ENCODE peak calls at places on chromosomes 12 and 14, in ten cellular contexts. K is activated T-helper 1 cell treated with anti-CD3 and anti-CD28 coated beads, Interleukin-2, amount 50 U/mL, for 16 hours; U is fibroblast of lung; P is CD4-positive, alpha-beta T cell; Z is endodermal cell; I is stimulated activated CD8-positive, alpha-beta memory T cell treated with anti-CD3 and anti-CD28 coated beads, Interleukin-4, amount 100 ng/mL, for 1 hour; T is ureter; C is GM12864; W is RKO; O is T-helper 1 cell. A is an unnamed sample.

GRCh38 chr12:101581190-101581589 is 13.6 kb upstream of the MYBPC1 start:
- DNase-seq in K (no peak), T (no peak), U (no peak), W (no peak), P (no peak), O (no peak), C (no peak), I (no peak), Z (peak), A (no peak)

GRCh38 chr12:94027561-94027960 is 120.8 kb upstream of the PLXNC1 start:
- DNase-seq in K (no peak), Z (no peak), I (no peak), C (no peak), T (no peak), U (no peak), P (no peak), W (no peak), O (no peak), A (no peak)

GRCh38 chr12:65605019-65605418 is 219.3 kb upstream of the HMGA2 start:
- DNase-seq in Z (no peak), U (peak), K (no peak), W (no peak), O (no peak), I (no peak), P (no peak), T (no peak), C (no peak), A (no peak)

GRCh38 chr14:74649167-74649566 is 37.1 kb upstream of the LTBP2 start:
- DNase-seq in T (no peak), K (no peak), Z (peak), I (no peak), U (no peak), O (no peak), W (no peak), C (no peak), P (no peak), A (no peak)

GRCh38 chr12:41983896-41984295 is 160.8 kb downstream of the GXYLT1 start:
- DNase-seq in T (no peak), K (no peak), P (no peak), O (no peak), I (no peak), U (no peak), Z (no peak), W (no peak), C (no peak), A (no peak)

GRCh38 chr12:27711312-27711682 is 665 bp downstream of the MRPS35 start:
- DNase-seq in P (no peak), T (no peak), C (no peak), U (peak), Z (no peak), I (no peak), K (no peak), W (peak), O (no peak), A (no peak)

GRCh38 chr12:92995258-92995905 is 66.3 kb upstream of the EEA1 start:
- DNase-seq in Z (no peak), P (no peak), T (no peak), U (no peak), W (no peak), C (peak), K (no peak), I (no peak), O (no peak), A (no peak)

GRCh38 chr12:15613981-15614380 is 175.2 kb downstream of the EPS8 start:
- DNase-seq in O (no peak), K (no peak), T (no peak), Z (no peak), I (no peak), W (no peak), U (peak), C (no peak), P (no peak), A (no peak)

GRCh38 chr12:24896171-24896570 is 52.7 kb downstream of the BCAT1 start:
- DNase-seq in Z (no peak), I (no peak), C (no peak), T (no peak), K (no peak), P (no peak), O (no peak), W (no peak), U (no peak), A (no peak)

GRCh38 chr12:25985296-25985992 is 27.0 kb downstream of the RASSF8 start:
- DNase-seq in U (no peak), T (no peak), K (no peak), I (no peak), Z (no peak), C (no peak), P (no peak), O (no peak), W (no peak), A (no peak)

GRCh38 chr14:106417224-106418049 is 891.1 kb downstream of the TMEM121 start:
- DNase-seq in T (no peak), C (peak), P (peak), O (peak), I (peak), Z (peak), W (peak), K (peak), U (no peak), A (peak)

GRCh38 chr14:70018713-70019201 is 139.5 kb downstream of the SMOC1 start:
- DNase-seq in C (no peak), K (no peak), T (peak), Z (no peak), I (no peak), U (peak), W (no peak), P (no peak), O (no peak), A (no peak)

GRCh38 chr14:31070431-31070830 is 44.3 kb upstream of the STRN3 start:
- DNase-seq in W (no peak), U (peak), P (no peak), C (no peak), I (no peak), K (no peak), O (no peak), T (peak), Z (no peak), A (no peak)

GRCh38 chr14:91891721-91892220 is 24.4 kb upstream of the TC2N start:
- DNase-seq in W (no peak), O (no peak), K (no peak), C (no peak), I (no peak), T (no peak), U (peak), Z (no peak), P (no peak), A (no peak)

GRCh38 chr14:62800577-62800976 is 244.7 kb downstream of the KCNH5 start:
- DNase-seq in I (no peak), Z (no peak), O (no peak), C (no peak), W (no peak), U (no peak), T (no peak), K (no peak), P (no peak), A (no peak)

GRCh38 chr14:37563189-37563588 is 31.9 kb downstream of the FOXA1 start:
- DNase-seq in K (no peak), C (no peak), P (no peak), U (no peak), I (no peak), O (no peak), Z (no peak), T (no peak), W (no peak), A (no peak)

GRCh38 chr14:28012629-28013415 is 753.8 kb upstream of the FOXG1 start:
- DNase-seq in O (no peak), I (no peak), C (no peak), T (no peak), W (peak), K (no peak), P (no peak), Z (peak), U (no peak), A (no peak)

GRCh38 chr12:67876305-67876915 is 112.8 kb upstream of the IFNG-AS1 start:
- DNase-seq in T (no peak), I (no peak), P (no peak), C (no peak), U (no peak), W (no peak), Z (no peak), K (no peak), O (no peak), A (no peak)

GRCh38 chr12:112664569-112664968 is 127.0 kb upstream of the RPH3A start:
- DNase-seq in C (no peak), T (no peak), W (peak), U (peak), I (no peak), O (no peak), Z (peak), P (no peak), K (no peak), A (no peak)

GRCh38 chr14:74960702-74961101 is 5.3 kb upstream of the PGF start:
- DNase-seq in U (no peak), K (no peak), P (no peak), I (no peak), Z (no peak), O (no peak), C (no peak), W (no peak), T (no peak), A (no peak)

GRCh38 chr14:61695695-61696527 is 598 bp downstream of the HIF1A start:
- DNase-seq in Z (peak), U (peak), O (peak), K (peak), I (peak), T (peak), W (peak), C (no peak), P (peak), A (peak)

GRCh38 chr12:107263980-107264379 is 170.6 kb upstream of the CRY1 start:
- DNase-seq in T (no peak), P (no peak), Z (no peak), O (no peak), C (no peak), I (no peak), U (no peak), W (no peak), K (no peak), A (no peak)

GRCh38 chr14:21408152-21408551 is 24.3 kb upstream of the SUPT16H start:
- DNase-seq in O (no peak), I (no peak), T (no peak), K (no peak), Z (no peak), C (no peak), U (peak), W (peak), P (no peak), A (no peak)

GRCh38 chr14:100299238-100299560 is 7.0 kb downstream of the SLC25A29 start:
- DNase-seq in T (no peak), U (no peak), O (no peak), I (no peak), K (no peak), W (no peak), Z (no peak), P (no peak), C (no peak), A (no peak)

GRCh38 chr14:59755388-59755787 is 115.2 kb downstream of the RTN1 start:
- DNase-seq in C (no peak), W (no peak), K (no peak), Z (no peak), O (no peak), T (no peak), U (peak), P (no peak), I (no peak), A (no peak)

GRCh38 chr14:75282166-75282547 is 3.5 kb downstream of the FOS start:
- DNase-seq in K (no peak), Z (no peak), T (no peak), I (no peak), W (no peak), C (no peak), P (no peak), U (peak), O (peak), A (no peak)

GRCh38 chr14:86779416-86779815 is 1213.6 kb downstream of the GALC start:
- DNase-seq in I (no peak), W (no peak), C (no peak), K (no peak), O (no peak), Z (no peak), U (peak), T (no peak), P (no peak), A (no peak)

GRCh38 chr14:77187649-77188012 is 6.0 kb downstream of the TMEM63C start:
- DNase-seq in C (no peak), T (no peak), W (no peak), P (no peak), K (no peak), I (no peak), U (no peak), O (no peak), Z (no peak), A (no peak)

GRCh38 chr14:33966276-33966675 is 15.4 kb upstream of the EGLN3 start:
- DNase-seq in P (no peak), O (no peak), U (no peak), W (no peak), Z (no peak), C (no peak), I (no peak), K (no peak), T (no peak), A (no peak)

GRCh38 chr12:92467886-92468285 is 234.9 kb upstream of the PLEKHG7 start:
- DNase-seq in O (no peak), P (no peak), W (no peak), C (no peak), U (peak), K (no peak), I (no peak), Z (no peak), T (no peak), A (no peak)

GRCh38 chr14:79021756-79022155 is 851.6 kb downstream of the NRXN3 start:
- DNase-seq in I (no peak), Z (no peak), K (no peak), W (no peak), P (no peak), T (no peak), C (no peak), U (no peak), O (no peak), A (no peak)

GRCh38 chr14:105929327-105930081 is 403.1 kb downstream of the TMEM121 start:
- DNase-seq in O (no peak), W (no peak), P (no peak), U (no peak), T (no peak), Z (no peak), C (no peak), K (no peak), I (no peak), A (no peak)

GRCh38 chr14:97995038-97995437 is 1197.9 kb downstream of the VRK1 start:
- DNase-seq in I (no peak), U (no peak), C (no peak), W (no peak), K (no peak), P (no peak), T (no peak), Z (no peak), O (no peak), A (no peak)

GRCh38 chr12:54277823-54278276 is 2.1 kb downstream of the CBX5 start:
- DNase-seq in O (no peak), C (no peak), U (peak), Z (peak), P (no peak), I (no peak), W (peak), T (no peak), K (no peak), A (no peak)

GRCh38 chr14:50082308-50082742 is 34.0 kb downstream of the VCPKMT start:
- DNase-seq in T (no peak), K (peak), Z (no peak), O (peak), C (no peak), P (peak), U (no peak), I (no peak), W (no peak), A (no peak)